ENCODE peak calls at places on chromosomes 6 and 20, in nine cellular contexts. L, B, F, X, V, W, M, A and D are unnamed samples.
A peak's percentile ranks its signal among the peaks of the same experiment; 100 is the strongest.

GRCh38 chr20:20364016-20364746 is 3.7 kb upstream of the INSM1 start:
- DNase-seq in L (peak; percentile 60), B (no peak), F (no peak), X (no peak), V (no peak), W (no peak), M (no peak), A (no peak), D (no peak)

GRCh38 chr6:157268835-157269234 is 54.5 kb downstream of the TMEM242 start:
- DNase-seq in L (no peak), B (no peak), F (no peak), X (no peak), V (no peak), W (no peak), M (no peak), A (no peak), D (no peak)

GRCh38 chr6:13418838-13419237 is 68.6 kb downstream of the GFOD1 start:
- DNase-seq in L (peak; percentile 89), B (no peak), F (no peak), X (no peak), V (no peak), W (no peak), M (no peak), A (no peak), D (no peak)

GRCh38 chr6:36099872-36100483 is 30.3 kb upstream of the MAPK13 start:
- DNase-seq in L (peak; percentile 18), B (peak; percentile 49), F (no peak), X (no peak), V (no peak), W (no peak), M (no peak), A (no peak), D (no peak)

GRCh38 chr6:137661601-137662000 is 167.4 kb upstream of the OLIG3 start:
- DNase-seq in L (no peak), B (peak; percentile 46), F (no peak), X (no peak), V (no peak), W (peak; percentile 32), M (no peak), A (peak; percentile 47), D (no peak)

GRCh38 chr20:22411568-22412450 is 172.6 kb downstream of the FOXA2 start:
- DNase-seq in L (no peak), B (peak; percentile 97), F (no peak), X (no peak), V (no peak), W (no peak), M (no peak), A (no peak), D (no peak)

GRCh38 chr6:85580104-85580877 is 13.4 kb downstream of the SNX14 start:
- DNase-seq in L (no peak), B (no peak), F (no peak), X (no peak), V (no peak), W (no peak), M (no peak), A (no peak), D (no peak)

GRCh38 chr6:129267028-129267427 is 384.1 kb downstream of the LAMA2 start:
- DNase-seq in L (no peak), B (no peak), F (no peak), X (no peak), V (no peak), W (no peak), M (no peak), A (no peak), D (no peak)

GRCh38 chr6:48505621-48506020 is 394.6 kb upstream of the PTCHD4 start:
- DNase-seq in L (no peak), B (no peak), F (no peak), X (no peak), V (no peak), W (no peak), M (no peak), A (no peak), D (no peak)

GRCh38 chr6:36116066-36116465 is 14.2 kb upstream of the MAPK13 start:
- DNase-seq in L (no peak), B (no peak), F (no peak), X (no peak), V (no peak), W (no peak), M (no peak), A (no peak), D (no peak)

GRCh38 chr6:31462026-31462963 is 35.6 kb upstream of the MICB start:
- DNase-seq in L (no peak), B (no peak), F (no peak), X (no peak), V (no peak), W (no peak), M (no peak), A (no peak), D (no peak)

GRCh38 chr6:148811472-148811871 is 64.6 kb downstream of the UST start:
- DNase-seq in L (peak; percentile 37), B (peak; percentile 10), F (no peak), X (no peak), V (no peak), W (no peak), M (no peak), A (no peak), D (no peak)